ENCODE peak calls at places on chromosomes 1 and 21, in nine cellular contexts. O, U, R, H, W, L, B, C and K are unnamed samples.

GRCh38 chr1:110538082-110538481 is 19.1 kb upstream of the KCNA10 start:
- DNase-seq in C (no peak), U (no peak), H (no peak), B (no peak), L (no peak), W (no peak), R (no peak), O (no peak), K (no peak)

GRCh38 chr1:222600274-222600673 is 10.5 kb upstream of the TAF1A start:
- DNase-seq in H (no peak), O (no peak), W (no peak), U (no peak), R (no peak), B (no peak), C (no peak), L (no peak), K (no peak)

GRCh38 chr1:230618537-230618936 is 23.7 kb upstream of the COG2 start:
- DNase-seq in L (no peak), R (no peak), C (no peak), W (no peak), B (no peak), H (no peak), O (no peak), U (no peak), K (no peak)

GRCh38 chr1:64516803-64517568 is 47.1 kb downstream of the CACHD1 start:
- DNase-seq in R (no peak), U (no peak), C (no peak), L (peak), W (no peak), B (no peak), O (no peak), H (no peak), K (peak)

GRCh38 chr1:244865028-244865371 is 657 bp upstream of the HNRNPU start:
- DNase-seq in C (no peak), R (peak), W (no peak), H (peak), L (no peak), U (peak), O (no peak), B (peak), K (no peak)

GRCh38 chr1:204587621-204588020 is 71.4 kb downstream of the MDM4 start:
- DNase-seq in H (no peak), B (no peak), U (no peak), W (peak), R (no peak), L (no peak), O (no peak), C (no peak), K (no peak)

GRCh38 chr1:23867542-23867952 is 543 bp downstream of the FUCA1 start:
- DNase-seq in R (no peak), U (peak), O (no peak), C (no peak), L (no peak), H (no peak), B (no peak), W (no peak), K (peak)

GRCh38 chr21:44962481-44962966 is 22.7 kb downstream of the SLX9 start:
- DNase-seq in U (peak), L (peak), H (no peak), B (no peak), O (peak), C (no peak), R (no peak), W (no peak), K (peak)

GRCh38 chr1:45802343-45803298 is 791 bp upstream of the MAST2 start:
- DNase-seq in L (peak), H (peak), O (peak), R (peak), U (peak), W (peak), B (peak), C (no peak), K (peak)

GRCh38 chr1:82269466-82269865 is 468.7 kb downstream of the ADGRL2 start:
- DNase-seq in L (no peak), W (no peak), B (no peak), R (no peak), O (no peak), C (no peak), U (peak), H (no peak), K (peak)

GRCh38 chr1:228272831-228273571 is 65.2 kb downstream of the OBSCN start:
- DNase-seq in B (no peak), H (no peak), O (no peak), L (no peak), W (peak), C (peak), R (no peak), U (no peak), K (no peak)

GRCh38 chr21:32372755-32373154 is 20.1 kb downstream of the URB1 start:
- DNase-seq in C (no peak), B (no peak), W (no peak), O (no peak), L (peak), R (no peak), H (no peak), U (no peak), K (peak)

GRCh38 chr1:33435096-33435820 is 4.4 kb upstream of the PHC2 start:
- DNase-seq in U (no peak), C (no peak), H (no peak), O (no peak), W (no peak), L (peak), B (no peak), R (no peak), K (no peak)

GRCh38 chr1:160575112-160575664 is 4.1 kb downstream of the CD84 start:
- DNase-seq in W (no peak), C (no peak), U (no peak), B (no peak), L (no peak), H (no peak), R (no peak), O (no peak), K (no peak)

GRCh38 chr1:214670098-214670497 is 67.1 kb downstream of the CENPF start:
- DNase-seq in H (peak), O (no peak), B (no peak), L (peak), U (peak), R (no peak), W (no peak), C (no peak), K (no peak)

GRCh38 chr1:17765444-17766411 is 10.6 kb downstream of the ACTL8 start:
- DNase-seq in H (no peak), R (no peak), B (no peak), W (no peak), O (peak), U (peak), C (no peak), L (peak), K (peak)

GRCh38 chr21:36330904-36331303 is 10.9 kb downstream of the MORC3 start:
- DNase-seq in O (no peak), L (peak), U (peak), H (peak), W (no peak), B (peak), R (peak), C (no peak), K (peak)

GRCh38 chr1:31063636-31064035 is 1.9 kb downstream of the PUM1 start:
- DNase-seq in B (peak), L (peak), C (no peak), O (no peak), H (no peak), W (no peak), R (no peak), U (no peak), K (no peak)

GRCh38 chr1:174497461-174497860 is 49.7 kb downstream of the GPR52 start:
- DNase-seq in U (no peak), O (no peak), C (no peak), B (peak), R (no peak), H (no peak), W (no peak), L (no peak), K (no peak)

GRCh38 chr1:8538502-8538901 is 220.6 kb downstream of the SLC45A1 start:
- DNase-seq in R (no peak), B (no peak), U (no peak), H (no peak), C (no peak), L (no peak), W (no peak), O (no peak), K (no peak)

GRCh38 chr1:209349372-209350324 is 233.9 kb upstream of the CAMK1G start:
- DNase-seq in H (no peak), R (no peak), L (peak), C (no peak), W (no peak), B (peak), U (peak), O (no peak), K (no peak)

GRCh38 chr1:219067350-219067712 is 106.3 kb upstream of the LYPLAL1 start:
- DNase-seq in W (no peak), R (no peak), U (no peak), L (no peak), B (no peak), C (no peak), O (no peak), H (no peak), K (no peak)
- TF ChIP-seq CTCF in W (no peak), R (no peak), U (no peak), L (no peak), B (no peak), C (no peak), O (no peak), H (no peak), K (peak)

DNA sequence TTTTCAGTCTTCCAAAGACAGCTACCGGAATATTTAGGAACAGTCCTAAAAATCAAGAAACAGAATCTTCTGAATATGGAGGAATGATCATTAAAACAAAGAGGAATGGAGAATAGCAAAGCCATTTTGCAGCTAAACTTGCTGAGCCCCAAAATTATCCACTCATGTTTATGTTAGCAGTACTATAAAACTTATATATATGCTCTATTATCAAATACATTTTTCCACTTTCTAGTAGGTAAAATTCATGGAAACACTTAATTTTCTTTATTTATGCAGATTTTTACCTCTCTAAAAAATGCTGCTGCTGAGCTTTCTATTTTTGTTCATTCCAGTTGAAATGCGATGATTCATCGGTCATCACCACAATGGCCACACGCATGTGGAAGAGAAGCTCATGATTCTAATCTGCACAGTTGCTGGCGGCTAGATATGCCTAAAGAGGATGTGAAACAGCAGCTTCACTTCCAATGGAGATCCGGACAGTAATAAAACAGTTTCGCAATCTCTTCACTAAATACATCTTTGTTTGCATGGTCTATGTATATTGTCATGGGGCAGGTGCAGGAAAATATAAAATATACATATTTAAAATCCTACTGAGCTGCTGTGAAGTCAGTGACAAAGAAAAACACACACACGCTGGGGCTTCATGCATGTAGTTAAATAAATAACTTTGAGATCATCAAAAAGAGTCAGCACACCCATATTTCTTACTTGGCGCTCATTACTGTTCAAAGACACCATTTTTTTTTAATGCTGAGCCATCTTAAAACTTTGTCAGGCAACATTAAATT is 292.2 kb downstream of the SMYD3 start:
- DNase-seq in O (peak), W (no peak), U (peak), L (peak), B (no peak), H (peak), R (peak), C (no peak), K (no peak)
- H3K27ac ChIP-seq in O (no peak), W (no peak), U (peak), L (peak), B (no peak), H (no peak), R (no peak), C (peak), K (no peak)

DNA sequence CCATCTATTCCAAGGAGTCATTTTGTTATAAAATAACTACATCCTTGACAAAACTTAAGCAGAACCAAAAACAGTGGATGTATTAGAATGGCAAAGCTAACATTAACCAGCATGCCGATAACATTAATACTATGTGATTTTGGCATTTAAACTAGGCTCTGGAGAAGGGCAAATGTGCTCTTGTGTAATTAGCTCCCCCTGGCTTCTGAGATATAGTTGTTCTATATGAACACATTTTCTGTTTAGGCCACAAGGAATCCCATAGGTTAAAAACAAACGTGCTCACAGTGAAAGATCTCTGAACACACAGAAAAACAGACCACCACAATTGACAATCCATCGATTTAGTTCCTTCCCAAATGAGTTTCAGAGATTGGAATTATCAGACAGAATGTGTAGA is 57.4 kb upstream of the TARS2 start:
- DNase-seq in O (no peak), R (no peak), L (peak), W (no peak), C (no peak), H (no peak), B (no peak), U (peak), K (peak)
- TF ChIP-seq CTCF in O (peak), R (peak), L (no peak), W (peak), C (no peak), H (no peak), B (no peak), U (peak), K (no peak)

GRCh38 chr1:217029311-217030157 is 306.3 kb upstream of the ESRRG start:
- DNase-seq in R (no peak), O (peak), B (no peak), U (peak), W (no peak), C (peak), H (no peak), L (peak), K (peak)
- H3K27ac ChIP-seq in R (no peak), O (peak), B (no peak), U (peak), W (peak), C (peak), H (peak), L (peak), K (no peak)

GRCh38 chr1:15264769-15265168 is 17.7 kb downstream of the FHAD1 start:
- DNase-seq in O (no peak), U (no peak), W (no peak), H (no peak), L (no peak), C (no peak), B (no peak), R (no peak), K (no peak)
- TF ChIP-seq CTCF in O (no peak), U (no peak), W (no peak), H (no peak), L (no peak), C (no peak), B (no peak), R (no peak), K (no peak)

DNA sequence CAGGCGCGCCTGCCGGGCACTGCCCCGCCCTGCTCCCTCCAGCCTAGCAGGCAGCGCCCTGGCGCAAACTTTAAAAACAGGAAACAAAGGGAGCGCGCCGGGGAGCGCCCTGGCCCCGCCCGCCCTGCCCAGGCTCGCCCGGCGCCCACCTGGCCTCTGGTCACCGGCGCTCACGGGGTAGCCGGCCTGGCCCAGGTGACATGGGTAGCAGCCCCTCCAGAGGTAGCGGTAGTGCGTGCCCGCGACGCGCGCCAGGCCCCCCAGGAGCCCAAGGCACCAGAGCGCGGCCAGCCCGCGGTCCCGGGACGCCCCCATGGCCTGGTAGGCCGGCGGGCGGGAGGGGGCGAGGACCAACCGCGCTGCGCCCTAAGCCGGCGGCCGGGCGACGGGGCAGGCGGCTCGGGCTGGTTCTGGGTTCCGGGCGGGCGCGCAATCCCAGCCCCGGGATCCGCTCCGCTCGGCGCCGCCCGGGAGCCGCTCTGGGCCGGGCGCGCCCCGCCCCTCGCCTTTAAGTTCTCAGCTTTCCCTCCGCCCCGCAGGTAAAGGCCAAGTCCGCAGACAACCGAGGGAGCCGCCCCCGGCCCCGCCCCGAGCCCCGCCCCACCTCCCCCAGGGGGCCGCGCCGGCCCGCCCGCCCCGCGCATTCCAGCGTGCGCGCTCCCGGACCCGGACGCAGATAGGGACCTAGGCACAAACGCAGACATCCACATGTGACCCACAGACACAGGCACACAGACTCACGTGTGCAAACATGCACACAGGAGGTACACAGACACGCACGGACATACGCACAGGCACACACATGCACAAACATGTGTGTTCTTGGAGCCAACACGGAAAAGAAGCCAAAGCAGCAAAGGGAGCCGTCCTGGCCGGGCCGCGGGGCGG is 76.7 kb downstream of the ARHGEF16 start:
- DNase-seq in C (peak), L (peak), B (peak), U (peak), W (peak), O (no peak), R (peak), H (peak), K (peak)
- H3K27ac ChIP-seq in C (peak), L (peak), B (no peak), U (peak), W (peak), O (no peak), R (peak), H (peak), K (peak)

GRCh38 chr1:212414328-212415106 is at the start of gene PACC1:
- DNase-seq in R (peak), W (peak), U (peak), C (peak), L (peak), B (peak), H (peak), O (peak), K (peak)
- TF ChIP-seq CTCF in R (no peak), W (no peak), U (no peak), C (no peak), L (no peak), B (peak), H (no peak), O (no peak), K (no peak)

DNA sequence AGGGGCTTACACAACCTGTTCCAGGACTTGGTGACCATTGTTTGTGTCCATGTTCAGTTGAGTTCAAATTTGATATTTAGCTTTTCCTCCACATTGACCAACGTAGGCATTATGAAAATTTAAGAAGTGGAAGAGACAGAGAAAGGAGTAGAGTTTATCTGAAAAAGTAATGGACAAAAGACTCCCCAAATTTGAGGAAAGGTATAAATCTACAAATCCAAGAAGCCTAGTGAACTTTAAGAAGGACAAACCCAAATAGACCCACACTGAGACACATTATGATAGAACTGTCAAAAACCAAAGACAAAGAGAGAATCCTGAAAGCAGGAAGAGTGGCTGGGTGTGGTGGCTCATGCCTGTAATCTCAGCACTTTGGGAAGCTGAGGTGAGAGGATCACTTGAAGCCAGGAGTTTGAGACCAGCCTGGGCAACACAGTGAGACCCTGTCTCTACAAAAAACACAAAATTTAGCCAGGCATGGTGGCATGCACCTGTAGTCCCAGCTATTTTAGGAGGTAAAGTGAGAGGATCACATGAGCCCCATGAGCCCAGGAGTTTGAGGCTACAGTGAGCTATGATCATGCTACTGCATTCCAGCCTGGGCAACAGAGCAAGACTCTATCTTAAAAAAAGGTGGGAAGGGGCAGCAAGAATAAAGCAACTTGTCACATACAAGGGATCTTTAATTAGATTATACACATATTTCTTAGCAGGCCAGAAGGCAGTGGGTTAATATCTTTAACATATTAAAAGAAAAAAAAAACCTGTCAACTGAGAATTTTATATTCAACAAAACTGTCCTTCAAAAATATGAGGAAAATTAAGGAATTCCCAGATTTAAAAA is 41.0 kb upstream of the ERO1B start:
- DNase-seq in H (no peak), W (no peak), U (no peak), C (no peak), L (no peak), R (no peak), B (no peak), O (no peak), K (no peak)
- H3K27ac ChIP-seq in H (no peak), W (no peak), U (no peak), C (no peak), L (no peak), R (no peak), B (no peak), O (no peak), K (no peak)

GRCh38 chr1:11054666-11055065 is 5.2 kb downstream of the SRM start:
- DNase-seq in O (no peak), H (no peak), R (no peak), W (no peak), C (no peak), U (no peak), L (no peak), B (no peak), K (no peak)
- TF ChIP-seq CTCF in O (no peak), H (no peak), R (no peak), W (no peak), C (no peak), U (no peak), L (no peak), B (no peak), K (no peak)

GRCh38 chr1:25561426-25562100 is 18.2 kb downstream of the LDLRAP1 start:
- DNase-seq in B (no peak), C (no peak), R (no peak), H (no peak), O (no peak), L (no peak), W (no peak), U (no peak), K (no peak)
- H3K27ac ChIP-seq in B (no peak), C (no peak), R (no peak), H (peak), O (no peak), L (no peak), W (peak), U (no peak), K (peak)